ENCODE peak calls at places on chromosome 19, in four cellular contexts. One of them, this sample, is unnamed.

GRCh38 chr19:39257227-39257626 is 8.6 kb upstream of the IFNL4 start:
- DNase-seq in AG09309: no peak
- DNase-seq in choroid plexus epithelial cell: no peak
- DNase-seq in Panc1: no peak
- DNase-seq in this sample: no peak

GRCh38 chr19:1938071-1938470 is 2.9 kb upstream of the CSNK1G2 start:
- DNase-seq in AG09309: no peak
- DNase-seq in choroid plexus epithelial cell: no peak
- DNase-seq in Panc1: no peak
- DNase-seq in this sample: no peak

GRCh38 chr19:5974721-5975387 is 3.1 kb downstream of the RANBP3 start:
- DNase-seq in AG09309: no peak
- DNase-seq in choroid plexus epithelial cell: peak
- DNase-seq in Panc1: no peak
- DNase-seq in this sample: no peak

GRCh38 chr19:58393725-58394033 is 1.8 kb upstream of the RNF225 start:
- DNase-seq in AG09309: no peak
- DNase-seq in choroid plexus epithelial cell: no peak
- DNase-seq in Panc1: no peak
- DNase-seq in this sample: no peak

GRCh38 chr19:35911790-35912189 is 3.7 kb upstream of the TYROBP start:
- DNase-seq in AG09309: no peak
- DNase-seq in choroid plexus epithelial cell: no peak
- DNase-seq in Panc1: no peak
- DNase-seq in this sample: no peak

GRCh38 chr19:46546194-46546896 is 50.7 kb upstream of the PNMA8B start:
- DNase-seq in AG09309: no peak
- DNase-seq in choroid plexus epithelial cell: peak
- DNase-seq in Panc1: no peak
- DNase-seq in this sample: no peak

GRCh38 chr19:2590630-2591399 is 111.7 kb downstream of the GNG7 start:
- DNase-seq in AG09309: no peak
- DNase-seq in choroid plexus epithelial cell: no peak
- DNase-seq in Panc1: no peak
- DNase-seq in this sample: no peak

GRCh38 chr19:34645551-34645950 is 31.4 kb downstream of the SCGB2B2 start:
- DNase-seq in AG09309: no peak
- DNase-seq in choroid plexus epithelial cell: no peak
- DNase-seq in Panc1: no peak
- DNase-seq in this sample: no peak

GRCh38 chr19:49555600-49556411 is 24.6 kb downstream of the NOSIP start:
- DNase-seq in AG09309: no peak
- DNase-seq in choroid plexus epithelial cell: peak
- DNase-seq in Panc1: no peak
- DNase-seq in this sample: no peak

GRCh38 chr19:37885392-37885791 is 21.0 kb downstream of the WDR87 start:
- DNase-seq in AG09309: no peak
- DNase-seq in choroid plexus epithelial cell: no peak
- DNase-seq in Panc1: no peak
- DNase-seq in this sample: no peak
- TF ChIP-seq CTCF in AG09309: no peak
- TF ChIP-seq CTCF in choroid plexus epithelial cell: peak
- TF ChIP-seq CTCF in Panc1: no peak
- TF ChIP-seq CTCF in this sample: no peak

DNA sequence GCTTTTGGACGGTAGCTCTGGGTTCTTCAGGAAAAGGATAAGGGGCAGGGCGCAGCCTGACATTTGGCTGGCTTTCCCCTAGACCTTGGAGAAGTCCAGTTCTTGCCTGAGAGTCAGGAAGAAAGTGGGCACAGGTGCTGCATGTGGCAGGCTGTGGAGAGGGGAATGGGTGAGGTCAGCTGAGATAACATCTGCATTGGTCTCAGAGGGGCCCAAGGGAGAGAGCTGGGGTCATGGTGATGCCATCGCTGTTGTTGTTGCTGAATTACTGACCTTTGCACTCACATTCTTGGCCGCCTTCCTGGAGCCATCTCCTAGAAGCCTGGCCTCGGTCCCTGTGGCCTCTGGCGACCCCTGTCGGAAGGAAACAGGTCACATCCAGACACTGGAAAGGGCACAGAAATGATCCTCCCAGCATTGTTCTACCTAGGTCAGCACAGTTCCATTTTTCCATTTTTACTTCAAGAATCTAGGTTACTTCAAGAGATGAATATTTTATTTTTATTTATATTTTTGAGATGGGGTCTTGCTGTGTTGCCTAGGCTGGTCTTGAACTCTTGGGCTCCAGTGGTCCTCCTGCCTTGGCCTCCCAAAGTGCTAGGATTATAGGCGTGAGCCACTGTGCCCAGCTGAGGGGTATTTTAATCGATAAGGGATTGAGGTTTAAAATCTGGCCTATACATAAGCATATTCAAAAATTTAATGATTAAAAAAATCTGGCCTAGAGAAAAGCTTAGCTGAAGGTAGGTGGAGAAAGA is 6.5 kb upstream of the LIPE start:
- DNase-seq in AG09309: no peak
- DNase-seq in choroid plexus epithelial cell: peak
- DNase-seq in Panc1: no peak
- DNase-seq in this sample: no peak
- H3K4me3 ChIP-seq in AG09309: no peak
- H3K4me3 ChIP-seq in choroid plexus epithelial cell: no peak
- H3K4me3 ChIP-seq in Panc1: no peak
- H3K4me3 ChIP-seq in this sample: no peak

GRCh38 chr19:47608074-47608907 is 643 bp upstream of the BICRA start:
- DNase-seq in AG09309: peak
- DNase-seq in choroid plexus epithelial cell: peak
- DNase-seq in Panc1: no peak
- DNase-seq in this sample: no peak
- TF ChIP-seq CTCF in AG09309: peak
- TF ChIP-seq CTCF in choroid plexus epithelial cell: peak
- TF ChIP-seq CTCF in Panc1: no peak
- TF ChIP-seq CTCF in this sample: no peak

GRCh38 chr19:13165091-13165997 is 15.1 kb downstream of the IER2 start:
- DNase-seq in AG09309: no peak
- DNase-seq in choroid plexus epithelial cell: peak
- DNase-seq in Panc1: no peak
- DNase-seq in this sample: no peak
- H3K4me3 ChIP-seq in AG09309: no peak
- H3K4me3 ChIP-seq in choroid plexus epithelial cell: no peak
- H3K4me3 ChIP-seq in Panc1: no peak
- H3K4me3 ChIP-seq in this sample: no peak

GRCh38 chr19:23436944-23437343 is 41.7 kb upstream of the ZNF91 start:
- DNase-seq in AG09309: no peak
- DNase-seq in choroid plexus epithelial cell: no peak
- DNase-seq in Panc1: no peak
- DNase-seq in this sample: no peak

GRCh38 chr19:23439623-23440022 is 44.4 kb upstream of the ZNF91 start:
- DNase-seq in AG09309: no peak
- DNase-seq in choroid plexus epithelial cell: no peak
- DNase-seq in Panc1: no peak
- DNase-seq in this sample: no peak

GRCh38 chr19:23440207-23440606 is 44.9 kb upstream of the ZNF91 start:
- DNase-seq in AG09309: no peak
- DNase-seq in choroid plexus epithelial cell: no peak
- DNase-seq in Panc1: no peak
- DNase-seq in this sample: no peak

GRCh38 chr19:23437901-23438300 is 42.6 kb upstream of the ZNF91 start:
- DNase-seq in AG09309: no peak
- DNase-seq in choroid plexus epithelial cell: no peak
- DNase-seq in Panc1: no peak
- DNase-seq in this sample: no peak

GRCh38 chr19:23440791-23441190 is 45.5 kb upstream of the ZNF91 start:
- DNase-seq in AG09309: no peak
- DNase-seq in choroid plexus epithelial cell: no peak
- DNase-seq in Panc1: no peak
- DNase-seq in this sample: no peak
- TF ChIP-seq CTCF in AG09309: peak
- TF ChIP-seq CTCF in choroid plexus epithelial cell: peak
- TF ChIP-seq CTCF in Panc1: peak
- TF ChIP-seq CTCF in this sample: no peak

GRCh38 chr19:3783660-3784584 is 2.3 kb downstream of the MATK start:
- DNase-seq in AG09309: no peak
- DNase-seq in choroid plexus epithelial cell: no peak
- DNase-seq in Panc1: no peak
- DNase-seq in this sample: no peak

GRCh38 chr19:3782903-3783302 is 3.3 kb downstream of the MATK start:
- DNase-seq in AG09309: no peak
- DNase-seq in choroid plexus epithelial cell: no peak
- DNase-seq in Panc1: no peak
- DNase-seq in this sample: no peak

GRCh38 chr19:3785938-3786824 is at the start of gene MATK:
- DNase-seq in AG09309: no peak
- DNase-seq in choroid plexus epithelial cell: no peak
- DNase-seq in Panc1: no peak
- DNase-seq in this sample: no peak

GRCh38 chr19:3784607-3785463 is 1.3 kb downstream of the MATK start:
- DNase-seq in AG09309: no peak
- DNase-seq in choroid plexus epithelial cell: no peak
- DNase-seq in Panc1: no peak
- DNase-seq in this sample: no peak

GRCh38 chr19:3785464-3785937 is 680 bp downstream of the MATK start:
- DNase-seq in AG09309: no peak
- DNase-seq in choroid plexus epithelial cell: no peak
- DNase-seq in Panc1: no peak
- DNase-seq in this sample: no peak
- H3K4me3 ChIP-seq in AG09309: no peak
- H3K4me3 ChIP-seq in choroid plexus epithelial cell: no peak
- H3K4me3 ChIP-seq in Panc1: no peak
- H3K4me3 ChIP-seq in this sample: no peak

DNA sequence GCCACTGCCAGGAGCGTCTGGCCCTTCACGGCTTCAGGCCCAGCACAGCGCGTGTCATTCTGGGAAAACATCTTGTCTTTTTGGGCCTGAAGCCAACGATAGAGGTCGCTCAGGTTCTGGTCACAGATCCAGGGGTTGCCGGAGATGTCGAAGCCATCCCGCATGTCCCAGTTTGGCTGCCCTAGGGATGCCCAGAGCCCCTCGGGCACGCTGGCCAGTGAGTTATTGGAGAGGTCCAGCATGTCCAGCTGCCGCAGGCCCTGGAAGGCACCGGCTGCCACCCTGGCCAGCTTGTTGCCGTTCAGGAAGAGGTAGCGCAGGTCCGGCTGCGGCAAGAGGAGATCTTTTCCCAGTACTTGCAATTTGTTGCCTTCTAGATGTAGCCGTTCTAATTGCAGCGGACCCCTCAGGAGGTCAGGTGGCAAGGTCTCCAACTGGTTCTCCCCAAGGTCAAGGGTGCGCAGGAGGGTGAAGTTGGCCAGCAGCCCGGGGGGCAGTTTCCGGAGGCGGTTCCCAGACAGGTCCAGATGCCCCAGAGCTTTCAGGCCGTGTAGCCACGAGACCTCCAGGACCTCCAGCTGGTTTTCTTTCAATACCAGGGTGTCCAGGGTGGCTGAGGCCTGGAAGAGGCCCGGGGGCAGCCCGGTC is 1.8 kb downstream of the LRG1 start:
- DNase-seq in AG09309: no peak
- DNase-seq in choroid plexus epithelial cell: no peak
- DNase-seq in Panc1: no peak
- DNase-seq in this sample: no peak
- TF ChIP-seq CTCF in AG09309: no peak
- TF ChIP-seq CTCF in choroid plexus epithelial cell: no peak
- TF ChIP-seq CTCF in Panc1: no peak
- TF ChIP-seq CTCF in this sample: no peak

DNA sequence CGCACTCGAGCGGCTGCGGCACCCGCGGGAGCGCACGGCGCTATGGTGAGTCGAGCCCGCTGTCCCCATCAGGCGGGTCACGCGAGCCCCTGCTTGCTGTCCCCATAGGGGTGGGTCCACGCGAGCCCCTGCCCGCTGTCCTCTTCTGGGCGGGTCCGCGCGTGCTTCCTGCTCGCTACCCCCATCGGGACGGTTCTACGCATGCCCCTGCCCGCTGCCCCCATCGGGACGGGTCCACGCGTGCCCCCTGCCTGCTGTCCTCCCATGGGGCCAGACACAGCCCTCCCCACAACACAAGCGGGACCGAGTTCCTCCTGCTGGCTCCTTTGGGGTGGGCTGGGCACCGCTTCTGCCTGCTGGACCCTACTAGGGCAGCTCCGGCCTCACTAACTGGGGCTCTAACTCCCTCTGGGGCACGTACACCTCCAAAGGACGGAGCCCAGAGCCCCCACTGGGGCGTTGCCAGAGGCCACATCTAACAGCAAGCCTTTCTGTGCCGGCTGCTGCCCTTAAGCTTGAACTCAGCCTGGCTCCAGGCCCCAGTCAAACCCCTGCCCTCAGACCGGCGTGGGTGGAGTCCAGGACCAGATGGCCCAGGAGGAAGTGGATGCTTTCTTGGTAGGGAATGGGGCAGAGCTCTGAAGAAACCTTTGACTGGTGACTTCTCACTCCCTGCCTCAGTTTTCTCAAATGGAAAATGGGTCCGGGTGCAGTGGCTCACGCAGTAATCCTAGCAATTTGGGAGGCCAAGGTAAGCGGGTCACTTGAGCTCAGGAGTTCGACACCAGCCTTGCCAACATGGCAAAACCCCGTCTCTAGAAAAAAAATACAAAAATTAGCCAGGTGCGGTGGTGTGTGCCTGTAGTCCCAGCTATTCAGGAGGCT is 722 bp downstream of the COLGALT1 start:
- DNase-seq in AG09309: no peak
- DNase-seq in choroid plexus epithelial cell: peak
- DNase-seq in Panc1: no peak
- DNase-seq in this sample: no peak
- H3K4me3 ChIP-seq in AG09309: peak
- H3K4me3 ChIP-seq in choroid plexus epithelial cell: peak
- H3K4me3 ChIP-seq in Panc1: peak
- H3K4me3 ChIP-seq in this sample: peak

GRCh38 chr19:18942692-18943091 is 1.7 kb upstream of the HOMER3 start:
- DNase-seq in AG09309: no peak
- DNase-seq in choroid plexus epithelial cell: no peak
- DNase-seq in Panc1: no peak
- DNase-seq in this sample: no peak

GRCh38 chr19:18940791-18941627 is at the start of gene HOMER3:
- DNase-seq in AG09309: no peak
- DNase-seq in choroid plexus epithelial cell: peak
- DNase-seq in Panc1: no peak
- DNase-seq in this sample: no peak

GRCh38 chr19:18939163-18939562 is 1.9 kb downstream of the HOMER3 start:
- DNase-seq in AG09309: no peak
- DNase-seq in choroid plexus epithelial cell: no peak
- DNase-seq in Panc1: no peak
- DNase-seq in this sample: no peak

GRCh38 chr19:18941628-18942354 is 774 bp upstream of the HOMER3 start:
- DNase-seq in AG09309: no peak
- DNase-seq in choroid plexus epithelial cell: peak
- DNase-seq in Panc1: no peak
- DNase-seq in this sample: no peak

GRCh38 chr19:18939922-18940775 is 868 bp downstream of the HOMER3 start:
- DNase-seq in AG09309: no peak
- DNase-seq in choroid plexus epithelial cell: peak
- DNase-seq in Panc1: no peak
- DNase-seq in this sample: no peak
- TF ChIP-seq CTCF in AG09309: no peak
- TF ChIP-seq CTCF in choroid plexus epithelial cell: no peak
- TF ChIP-seq CTCF in Panc1: no peak
- TF ChIP-seq CTCF in this sample: no peak